ENCODE peak calls at places on chromosomes 7 and 10, in five cellular contexts. One of them, this sample, is unnamed.

GRCh38 chr7:36390199-36391090 is 783 bp downstream of the ANLN start:
- DNase-seq in astrocyte: peak
- DNase-seq in K562: peak
- DNase-seq in PC-3: peak
- DNase-seq in NT2/D1: peak
- DNase-seq in this sample: peak

GRCh38 chr10:42979181-42979580 is 97.7 kb upstream of the RET start:
- DNase-seq in astrocyte: no peak
- DNase-seq in K562: peak
- DNase-seq in PC-3: no peak
- DNase-seq in NT2/D1: no peak
- DNase-seq in this sample: peak

GRCh38 chr7:149865437-149865836 is 8.3 kb upstream of the ATP6V0E2 start:
- DNase-seq in astrocyte: no peak
- DNase-seq in K562: no peak
- DNase-seq in PC-3: no peak
- DNase-seq in NT2/D1: no peak
- DNase-seq in this sample: peak

GRCh38 chr10:5665380-5666323 is 743 bp downstream of the ASB13 start:
- DNase-seq in astrocyte: no peak
- DNase-seq in K562: no peak
- DNase-seq in PC-3: no peak
- DNase-seq in NT2/D1: no peak
- DNase-seq in this sample: peak

GRCh38 chr10:72276013-72276387 is 2.3 kb downstream of the DDIT4 start:
- DNase-seq in astrocyte: no peak
- DNase-seq in K562: no peak
- DNase-seq in PC-3: peak
- DNase-seq in NT2/D1: no peak
- DNase-seq in this sample: peak

GRCh38 chr10:65811931-65812525 is 1113.8 kb upstream of the LRRTM3 start:
- DNase-seq in astrocyte: no peak
- DNase-seq in K562: no peak
- DNase-seq in PC-3: no peak
- DNase-seq in NT2/D1: no peak
- DNase-seq in this sample: peak

GRCh38 chr7:96314402-96315108 is 7.3 kb downstream of the SLC25A13 start:
- DNase-seq in astrocyte: no peak
- DNase-seq in K562: no peak
- DNase-seq in PC-3: peak
- DNase-seq in NT2/D1: peak
- DNase-seq in this sample: no peak

GRCh38 chr7:49001610-49002033 is 77.3 kb downstream of the CDC14C start:
- DNase-seq in astrocyte: no peak
- DNase-seq in K562: peak
- DNase-seq in PC-3: peak
- DNase-seq in NT2/D1: peak
- DNase-seq in this sample: no peak

GRCh38 chr7:76142861-76143260 is 58.8 kb upstream of the SRRM3 start:
- DNase-seq in astrocyte: no peak
- DNase-seq in K562: no peak
- DNase-seq in PC-3: no peak
- DNase-seq in NT2/D1: no peak
- DNase-seq in this sample: no peak

GRCh38 chr7:101902680-101903504 is 85.5 kb downstream of the CUX1 start:
- DNase-seq in astrocyte: no peak
- DNase-seq in K562: peak
- DNase-seq in PC-3: no peak
- DNase-seq in NT2/D1: no peak
- DNase-seq in this sample: no peak

GRCh38 chr7:37234928-37235327 is 213.7 kb downstream of the ELMO1 start:
- DNase-seq in astrocyte: no peak
- DNase-seq in K562: no peak
- DNase-seq in PC-3: peak
- DNase-seq in NT2/D1: peak
- DNase-seq in this sample: no peak

GRCh38 chr10:102208311-102209035 is 17.6 kb upstream of the ELOVL3 start:
- DNase-seq in astrocyte: peak
- DNase-seq in K562: no peak
- DNase-seq in PC-3: no peak
- DNase-seq in NT2/D1: no peak
- DNase-seq in this sample: no peak

GRCh38 chr10:11434323-11434722 is 177.1 kb downstream of the USP6NL start:
- DNase-seq in astrocyte: no peak
- DNase-seq in K562: peak
- DNase-seq in PC-3: no peak
- DNase-seq in NT2/D1: no peak
- DNase-seq in this sample: no peak

GRCh38 chr10:49282879-49283321 is 16.1 kb upstream of the C10orf71 start:
- DNase-seq in astrocyte: no peak
- DNase-seq in K562: no peak
- DNase-seq in PC-3: no peak
- DNase-seq in NT2/D1: no peak
- DNase-seq in this sample: no peak

GRCh38 chr10:14489522-14490177 is 158.9 kb upstream of the FRMD4A start:
- DNase-seq in astrocyte: no peak
- DNase-seq in K562: no peak
- DNase-seq in PC-3: no peak
- DNase-seq in NT2/D1: no peak
- DNase-seq in this sample: no peak

GRCh38 chr7:69434350-69434749 is 163.9 kb upstream of the AUTS2 start:
- DNase-seq in astrocyte: peak
- DNase-seq in K562: no peak
- DNase-seq in PC-3: no peak
- DNase-seq in NT2/D1: no peak
- DNase-seq in this sample: no peak

GRCh38 chr10:103120977-103121735 is 71.9 kb downstream of the NT5C2 start:
- DNase-seq in astrocyte: no peak
- DNase-seq in K562: no peak
- DNase-seq in PC-3: no peak
- DNase-seq in NT2/D1: no peak
- DNase-seq in this sample: no peak

GRCh38 chr10:119296703-119297102 is 89.3 kb downstream of the GRK5 start:
- DNase-seq in astrocyte: no peak
- DNase-seq in K562: no peak
- DNase-seq in PC-3: no peak
- DNase-seq in NT2/D1: no peak
- DNase-seq in this sample: no peak

GRCh38 chr7:84013616-84014240 is 180.9 kb downstream of the SEMA3A start:
- DNase-seq in astrocyte: no peak
- DNase-seq in K562: no peak
- DNase-seq in PC-3: peak
- DNase-seq in NT2/D1: no peak
- DNase-seq in this sample: no peak

GRCh38 chr10:87038786-87039185 is 18.7 kb downstream of the FAM25A start:
- DNase-seq in astrocyte: no peak
- DNase-seq in K562: no peak
- DNase-seq in PC-3: peak
- DNase-seq in NT2/D1: no peak
- DNase-seq in this sample: no peak

GRCh38 chr7:67896721-67897120 is 900.1 kb downstream of the TYW1 start:
- DNase-seq in astrocyte: no peak
- DNase-seq in K562: no peak
- DNase-seq in PC-3: no peak
- DNase-seq in NT2/D1: no peak
- DNase-seq in this sample: no peak

GRCh38 chr7:148921806-148922205 is 37.7 kb upstream of the EZH2 start:
- DNase-seq in astrocyte: no peak
- DNase-seq in K562: no peak
- DNase-seq in PC-3: no peak
- DNase-seq in NT2/D1: no peak
- DNase-seq in this sample: no peak

GRCh38 chr7:36215017-36215621 is 62.1 kb downstream of the EEPD1 start:
- DNase-seq in astrocyte: no peak
- DNase-seq in K562: no peak
- DNase-seq in PC-3: no peak
- DNase-seq in NT2/D1: peak
- DNase-seq in this sample: no peak

GRCh38 chr7:131501422-131501821 is 55.0 kb downstream of the PODXL start:
- DNase-seq in astrocyte: peak
- DNase-seq in K562: no peak
- DNase-seq in PC-3: no peak
- DNase-seq in NT2/D1: no peak
- DNase-seq in this sample: no peak

GRCh38 chr10:59894114-59894513 is 12.2 kb downstream of the CCDC6 start:
- DNase-seq in astrocyte: peak
- DNase-seq in K562: no peak
- DNase-seq in PC-3: peak
- DNase-seq in NT2/D1: no peak
- DNase-seq in this sample: no peak

GRCh38 chr7:51031216-51031615 is 248.5 kb upstream of the GRB10 start:
- DNase-seq in astrocyte: no peak
- DNase-seq in K562: no peak
- DNase-seq in PC-3: no peak
- DNase-seq in NT2/D1: no peak
- DNase-seq in this sample: no peak

GRCh38 chr10:95475827-95476481 is 85.2 kb downstream of the SORBS1 start:
- DNase-seq in astrocyte: no peak
- DNase-seq in K562: peak
- DNase-seq in PC-3: peak
- DNase-seq in NT2/D1: no peak
- DNase-seq in this sample: no peak

GRCh38 chr7:8433477-8434289 is at the start of gene NXPH1:
- DNase-seq in astrocyte: no peak
- DNase-seq in K562: peak
- DNase-seq in PC-3: no peak
- DNase-seq in NT2/D1: no peak
- DNase-seq in this sample: peak

GRCh38 chr7:119320316-119320715 is 952.7 kb upstream of the KCND2 start:
- DNase-seq in astrocyte: no peak
- DNase-seq in K562: no peak
- DNase-seq in PC-3: peak
- DNase-seq in NT2/D1: no peak
- DNase-seq in this sample: no peak

GRCh38 chr7:70856889-70857511 is 274.9 kb upstream of the GALNT17 start:
- DNase-seq in astrocyte: peak
- DNase-seq in K562: peak
- DNase-seq in PC-3: peak
- DNase-seq in NT2/D1: peak
- DNase-seq in this sample: peak

GRCh38 chr7:31052841-31053601 is 913 bp downstream of the ADCYAP1R1 start:
- DNase-seq in astrocyte: no peak
- DNase-seq in K562: no peak
- DNase-seq in PC-3: no peak
- DNase-seq in NT2/D1: no peak
- DNase-seq in this sample: no peak

GRCh38 chr10:76111404-76111803 is 680.0 kb downstream of the LRMDA start:
- DNase-seq in astrocyte: no peak
- DNase-seq in K562: no peak
- DNase-seq in PC-3: no peak
- DNase-seq in NT2/D1: no peak
- DNase-seq in this sample: no peak
- H3K9ac ChIP-seq in astrocyte: no peak
- H3K9ac ChIP-seq in K562: no peak
- H3K9ac ChIP-seq in PC-3: no peak
- H3K9ac ChIP-seq in NT2/D1: no peak
- H3K9ac ChIP-seq in this sample: no peak

GRCh38 chr7:87151002-87151505 is 1.2 kb upstream of the DMTF1 start:
- DNase-seq in astrocyte: no peak
- DNase-seq in K562: no peak
- DNase-seq in PC-3: no peak
- DNase-seq in NT2/D1: no peak
- DNase-seq in this sample: no peak
- H3K4me3 ChIP-seq in astrocyte: peak
- H3K4me3 ChIP-seq in K562: peak
- H3K4me3 ChIP-seq in PC-3: peak
- H3K4me3 ChIP-seq in NT2/D1: peak
- H3K4me3 ChIP-seq in this sample: peak

DNA sequence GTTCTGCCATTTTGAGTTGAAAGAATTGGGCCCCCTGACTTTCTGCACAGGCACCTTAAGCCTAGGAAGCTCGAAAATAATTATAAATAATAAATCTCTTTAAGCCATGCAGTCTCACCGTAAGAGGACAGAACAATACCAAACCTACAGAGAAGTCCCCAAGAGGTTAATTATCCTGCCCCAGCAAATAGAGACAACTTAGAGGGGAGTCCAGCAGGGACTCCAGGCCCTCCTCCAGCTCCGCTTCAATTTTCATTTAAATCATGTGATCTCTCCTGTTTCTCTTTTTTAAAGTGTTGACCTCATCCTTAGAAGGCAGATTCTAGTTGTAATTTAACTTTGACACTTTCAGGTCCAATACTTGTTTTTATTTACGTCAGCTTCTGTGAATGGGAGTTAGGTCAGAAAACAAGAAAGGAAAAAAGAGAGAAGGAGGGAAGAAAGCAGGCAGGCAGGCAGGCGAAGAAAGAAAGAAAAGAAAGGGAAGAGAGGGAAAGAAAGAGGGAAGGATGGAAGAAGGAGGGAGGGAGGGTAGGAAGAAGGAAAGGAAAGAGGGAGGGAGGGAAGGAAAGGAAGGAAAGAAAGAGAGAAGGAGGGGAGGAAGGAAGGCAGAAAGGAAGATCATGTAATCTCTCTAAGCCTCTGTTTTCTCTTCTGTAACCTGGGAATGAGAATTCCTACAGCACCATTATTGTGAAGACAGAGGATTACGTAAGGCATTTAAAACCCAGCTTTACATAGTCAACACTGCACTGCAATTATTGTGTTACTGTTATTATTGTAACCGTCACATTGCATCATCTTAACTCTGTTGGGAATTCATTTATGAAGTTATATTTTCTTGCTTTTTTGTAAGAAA is 227.7 kb downstream of the SKIDA1 start:
- DNase-seq in astrocyte: no peak
- DNase-seq in K562: no peak
- DNase-seq in PC-3: no peak
- DNase-seq in NT2/D1: no peak
- DNase-seq in this sample: no peak
- H3K9ac ChIP-seq in astrocyte: no peak
- H3K9ac ChIP-seq in K562: no peak
- H3K9ac ChIP-seq in PC-3: no peak
- H3K9ac ChIP-seq in NT2/D1: peak
- H3K9ac ChIP-seq in this sample: no peak

DNA sequence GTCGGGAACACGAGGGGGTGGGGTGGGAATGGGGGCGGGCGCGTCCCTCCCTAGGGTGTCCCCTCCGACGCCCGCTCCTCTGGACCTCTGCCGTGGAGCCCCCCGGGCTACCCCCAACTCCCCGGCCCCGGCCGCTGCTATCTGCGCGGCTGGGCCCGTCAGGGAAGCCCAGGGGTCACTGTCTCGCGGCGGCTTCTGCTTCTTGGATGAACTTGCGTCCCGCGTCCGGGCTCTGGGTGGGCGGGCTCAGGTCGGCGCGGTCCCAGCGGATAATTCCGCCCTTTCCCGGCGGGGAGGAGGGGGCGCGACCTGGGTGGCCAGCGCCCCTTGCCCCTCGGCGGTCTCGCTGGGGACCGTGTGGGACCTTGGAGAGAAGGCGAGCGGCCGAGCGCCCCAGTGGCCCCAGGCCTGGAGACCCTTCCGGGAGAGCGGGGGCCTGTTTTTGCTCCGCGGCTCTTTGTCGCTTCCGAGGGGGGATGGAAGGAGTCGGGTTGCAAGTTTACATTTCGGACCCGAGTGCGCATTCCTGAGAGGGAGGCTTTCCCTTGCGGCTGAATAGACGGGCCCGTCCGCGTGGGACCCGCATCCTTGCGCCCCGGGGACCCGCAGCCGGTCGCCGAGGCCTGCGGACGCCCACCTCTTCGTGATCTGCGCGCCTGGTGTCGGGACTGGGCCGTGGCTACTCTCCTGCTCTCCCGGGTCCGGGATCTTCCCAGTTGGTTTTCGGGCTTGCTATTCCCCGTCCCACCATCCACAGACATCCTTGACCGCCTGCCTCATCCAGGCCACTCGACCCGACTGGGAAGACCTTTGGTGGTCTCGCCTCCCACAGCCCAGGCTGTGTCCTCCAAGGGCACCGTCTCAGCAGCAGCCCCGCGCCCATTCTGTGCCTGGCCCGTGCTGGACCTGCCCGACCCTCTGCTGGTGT is 812 bp downstream of the DOCK1 start:
- DNase-seq in astrocyte: no peak
- DNase-seq in K562: no peak
- DNase-seq in PC-3: no peak
- DNase-seq in NT2/D1: no peak
- DNase-seq in this sample: peak
- H3K4me3 ChIP-seq in astrocyte: peak
- H3K4me3 ChIP-seq in K562: no peak
- H3K4me3 ChIP-seq in PC-3: peak
- H3K4me3 ChIP-seq in NT2/D1: peak
- H3K4me3 ChIP-seq in this sample: peak

This sample was measured in kidney.